ENCODE peak calls at places on chromosomes 16 and 17, in nine cellular contexts. U, F, Z, D, W, Q, S, Y and K are unnamed samples.

GRCh38 chr16:1066584-1067172 is 5.9 kb upstream of the SSTR5 start:
- ATAC-seq in U (no peak), F (no peak), Z (no peak), D (no peak), W (no peak), Q (no peak), S (no peak), Y (no peak), K (no peak)

GRCh38 chr17:41888332-41888965 is 23.2 kb upstream of the KLHL11 start:
- ATAC-seq in U (no peak), F (peak), Z (no peak), D (no peak), W (no peak), Q (no peak), S (no peak), Y (no peak), K (no peak)

GRCh38 chr17:81434079-81434478 is 38.8 kb downstream of the BAHCC1 start:
- ATAC-seq in U (peak), F (no peak), Z (no peak), D (no peak), W (peak), Q (peak), S (no peak), Y (no peak), K (no peak)

GRCh38 chr17:15349119-15349518 is 7.7 kb upstream of the TEKT3 start:
- ATAC-seq in U (no peak), F (no peak), Z (no peak), D (no peak), W (no peak), Q (no peak), S (no peak), Y (no peak), K (no peak)

GRCh38 chr16:69404275-69404805 is 18.5 kb upstream of the TERF2 start:
- ATAC-seq in U (peak), F (peak), Z (peak), D (no peak), W (peak), Q (peak), S (peak), Y (peak), K (peak)

GRCh38 chr17:34242553-34242952 is 12.5 kb upstream of the CCL2 start:
- ATAC-seq in U (no peak), F (peak), Z (peak), D (no peak), W (peak), Q (no peak), S (no peak), Y (no peak), K (no peak)

GRCh38 chr17:42975265-42975664 is 4.6 kb downstream of the PTGES3L start:
- ATAC-seq in U (no peak), F (no peak), Z (no peak), D (no peak), W (no peak), Q (no peak), S (peak), Y (no peak), K (no peak)

GRCh38 chr17:43616865-43617264 is 44.9 kb downstream of the MEOX1 start:
- ATAC-seq in U (no peak), F (peak), Z (no peak), D (no peak), W (no peak), Q (peak), S (no peak), Y (no peak), K (no peak)

GRCh38 chr16:1534021-1535020 is 855 bp downstream of the TMEM204 start:
- ATAC-seq in U (peak), F (no peak), Z (no peak), D (peak), W (no peak), Q (no peak), S (no peak), Y (no peak), K (no peak)

GRCh38 chr17:73571524-73572130 is 72.6 kb downstream of the SDK2 start:
- ATAC-seq in U (no peak), F (peak), Z (peak), D (no peak), W (peak), Q (peak), S (no peak), Y (no peak), K (no peak)

GRCh38 chr16:85190572-85190971 is 78.3 kb upstream of the CIBAR2 start:
- ATAC-seq in U (peak), F (no peak), Z (no peak), D (no peak), W (no peak), Q (no peak), S (no peak), Y (no peak), K (no peak)

GRCh38 chr16:4813251-4814003 is 11.0 kb upstream of the ROGDI start:
- ATAC-seq in U (peak), F (no peak), Z (no peak), D (no peak), W (no peak), Q (no peak), S (no peak), Y (peak), K (no peak)

GRCh38 chr17:78232774-78233173 is 1.3 kb downstream of the TMEM235 start:
- ATAC-seq in U (no peak), F (no peak), Z (peak), D (no peak), W (peak), Q (no peak), S (no peak), Y (no peak), K (no peak)

GRCh38 chr17:54920819-54921218 is 20.2 kb downstream of the TOM1L1 start:
- ATAC-seq in U (no peak), F (no peak), Z (no peak), D (no peak), W (no peak), Q (no peak), S (no peak), Y (no peak), K (no peak)

GRCh38 chr17:76248013-76248782 is 7.9 kb upstream of the RNF157 start:
- ATAC-seq in U (no peak), F (no peak), Z (no peak), D (no peak), W (no peak), Q (no peak), S (peak), Y (no peak), K (no peak)

GRCh38 chr17:48541574-48542113 is 3.3 kb downstream of the HOXB2 start:
- ATAC-seq in U (peak), F (no peak), Z (peak), D (peak), W (peak), Q (no peak), S (peak), Y (peak), K (peak)

GRCh38 chr16:75618782-75619181 is 4.3 kb downstream of the ADAT1 start:
- ATAC-seq in U (no peak), F (no peak), Z (no peak), D (no peak), W (no peak), Q (no peak), S (no peak), Y (no peak), K (no peak)

GRCh38 chr16:71254832-71255560 is 24.5 kb upstream of the HYDIN start:
- ATAC-seq in U (peak), F (no peak), Z (no peak), D (no peak), W (no peak), Q (no peak), S (no peak), Y (no peak), K (no peak)

GRCh38 chr17:81386646-81387234 is 8.5 kb upstream of the BAHCC1 start:
- ATAC-seq in U (peak), F (peak), Z (peak), D (peak), W (peak), Q (peak), S (peak), Y (peak), K (peak)

GRCh38 chr16:72969146-72969545 is 78.8 kb downstream of the ZFHX3 start:
- ATAC-seq in U (no peak), F (no peak), Z (no peak), D (no peak), W (no peak), Q (no peak), S (peak), Y (peak), K (peak)

GRCh38 chr16:11240636-11241473 is 15.1 kb downstream of the SOCS1 start:
- ATAC-seq in U (peak), F (no peak), Z (peak), D (no peak), W (no peak), Q (no peak), S (peak), Y (peak), K (no peak)

GRCh38 chr16:77974883-77975282 is 47.5 kb upstream of the CLEC3A start:
- ATAC-seq in U (no peak), F (no peak), Z (no peak), D (no peak), W (no peak), Q (no peak), S (no peak), Y (no peak), K (no peak)

GRCh38 chr17:35695613-35696012 is 35.8 kb upstream of the RASL10B start:
- ATAC-seq in U (peak), F (no peak), Z (no peak), D (no peak), W (no peak), Q (no peak), S (no peak), Y (no peak), K (no peak)

GRCh38 chr16:4096509-4096908 is 19.7 kb downstream of the ADCY9 start:
- ATAC-seq in U (no peak), F (no peak), Z (no peak), D (no peak), W (no peak), Q (no peak), S (no peak), Y (no peak), K (no peak)

GRCh38 chr17:66449418-66449977 is 147.1 kb downstream of the PRKCA start:
- ATAC-seq in U (no peak), F (no peak), Z (no peak), D (no peak), W (no peak), Q (no peak), S (no peak), Y (no peak), K (no peak)

GRCh38 chr17:72657467-72658317 is 434.8 kb downstream of the SLC39A11 start:
- ATAC-seq in U (no peak), F (no peak), Z (no peak), D (no peak), W (no peak), Q (peak), S (no peak), Y (no peak), K (no peak)

GRCh38 chr16:75304521-75305363 is 53.3 kb upstream of the BCAR1 start:
- ATAC-seq in U (peak), F (no peak), Z (peak), D (no peak), W (peak), Q (peak), S (no peak), Y (peak), K (peak)

GRCh38 chr16:66155933-66156332 is 210.6 kb upstream of the CDH5 start:
- ATAC-seq in U (no peak), F (no peak), Z (no peak), D (no peak), W (no peak), Q (no peak), S (no peak), Y (no peak), K (no peak)

GRCh38 chr17:28871056-28871579 is 16.3 kb downstream of the ERAL1 start:
- ATAC-seq in U (no peak), F (peak), Z (no peak), D (peak), W (no peak), Q (peak), S (no peak), Y (no peak), K (no peak)

GRCh38 chr17:49887086-49887743 is 39.3 kb upstream of the TAC4 start:
- ATAC-seq in U (no peak), F (peak), Z (peak), D (no peak), W (peak), Q (no peak), S (no peak), Y (no peak), K (no peak)

GRCh38 chr17:17096438-17097178 is 54.4 kb downstream of the MPRIP start:
- ATAC-seq in U (peak), F (no peak), Z (no peak), D (no peak), W (no peak), Q (no peak), S (peak), Y (no peak), K (no peak)

GRCh38 chr16:49311823-49312222 is 30.2 kb upstream of the CBLN1 start:
- ATAC-seq in U (no peak), F (no peak), Z (no peak), D (no peak), W (no peak), Q (no peak), S (no peak), Y (no peak), K (no peak)

DNA sequence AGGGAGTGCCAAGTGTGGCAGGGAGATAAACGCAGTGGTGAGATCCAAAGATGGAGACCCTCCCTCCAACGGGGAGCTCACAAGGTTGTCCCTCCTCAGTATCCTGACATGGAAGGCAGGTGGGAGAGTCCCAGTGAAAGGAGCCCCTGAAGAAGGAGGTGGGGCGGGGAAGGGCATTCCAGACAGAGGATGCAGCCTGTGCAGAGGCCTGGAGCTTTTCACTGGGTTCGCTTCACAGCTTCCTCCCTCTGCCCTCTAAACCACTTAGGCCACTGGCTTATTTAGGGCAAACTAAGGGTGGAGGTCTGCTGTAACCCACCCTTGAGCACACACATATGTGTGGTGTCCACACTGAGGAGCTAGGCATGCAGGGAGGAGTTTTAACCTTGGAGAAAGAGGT is 1.8 kb downstream of the GSG1L start:
- ATAC-seq in U (no peak), F (no peak), Z (no peak), D (no peak), W (no peak), Q (peak), S (no peak), Y (no peak), K (no peak)
- H3K4me3 ChIP-seq in U (no peak), F (no peak), Z (no peak), D (no peak), W (no peak), Q (no peak), S (no peak), Y (no peak), K (no peak)

DNA sequence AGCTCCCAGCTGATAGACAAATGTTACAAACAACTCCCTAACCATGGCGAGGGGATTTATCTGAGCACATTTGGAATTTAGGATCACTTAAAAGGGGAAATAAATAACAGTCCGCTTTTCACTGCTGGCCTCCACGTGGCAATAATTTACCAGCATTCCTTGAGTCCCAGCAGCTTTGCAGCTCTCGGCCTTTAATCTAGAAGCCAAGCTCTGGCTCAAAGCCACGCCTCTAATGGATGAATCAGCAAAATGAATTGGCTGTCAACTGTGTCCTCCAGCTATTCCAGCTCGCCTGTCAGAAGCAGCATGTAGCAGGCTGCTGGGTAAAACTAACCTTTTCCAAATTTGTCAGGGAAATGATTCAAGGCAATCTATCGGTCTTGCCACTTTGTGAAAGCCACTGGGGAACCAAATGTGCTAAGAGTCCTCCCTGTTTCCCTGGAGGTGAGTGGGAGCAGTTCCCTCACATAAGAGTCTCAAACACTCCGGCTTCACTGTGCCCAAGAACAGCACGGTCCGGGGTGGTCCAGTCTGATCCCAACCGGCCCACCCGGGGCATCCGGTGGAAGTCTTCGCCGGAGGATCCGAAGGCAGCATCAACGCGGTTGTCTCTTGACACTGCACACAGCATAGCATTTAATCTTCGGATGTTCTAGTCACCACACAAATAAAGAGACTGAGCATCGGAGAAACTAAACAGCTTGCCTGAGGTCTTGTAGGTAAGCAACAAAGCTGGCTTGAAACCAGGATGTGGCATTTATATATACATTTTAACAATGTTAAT is 143.3 kb downstream of the PARN start:
- ATAC-seq in U (peak), F (peak), Z (peak), D (no peak), W (peak), Q (peak), S (peak), Y (peak), K (peak)
- H3K4me3 ChIP-seq in U (peak), F (peak), Z (peak), D (no peak), W (peak), Q (peak), S (peak), Y (peak), K (peak)

DNA sequence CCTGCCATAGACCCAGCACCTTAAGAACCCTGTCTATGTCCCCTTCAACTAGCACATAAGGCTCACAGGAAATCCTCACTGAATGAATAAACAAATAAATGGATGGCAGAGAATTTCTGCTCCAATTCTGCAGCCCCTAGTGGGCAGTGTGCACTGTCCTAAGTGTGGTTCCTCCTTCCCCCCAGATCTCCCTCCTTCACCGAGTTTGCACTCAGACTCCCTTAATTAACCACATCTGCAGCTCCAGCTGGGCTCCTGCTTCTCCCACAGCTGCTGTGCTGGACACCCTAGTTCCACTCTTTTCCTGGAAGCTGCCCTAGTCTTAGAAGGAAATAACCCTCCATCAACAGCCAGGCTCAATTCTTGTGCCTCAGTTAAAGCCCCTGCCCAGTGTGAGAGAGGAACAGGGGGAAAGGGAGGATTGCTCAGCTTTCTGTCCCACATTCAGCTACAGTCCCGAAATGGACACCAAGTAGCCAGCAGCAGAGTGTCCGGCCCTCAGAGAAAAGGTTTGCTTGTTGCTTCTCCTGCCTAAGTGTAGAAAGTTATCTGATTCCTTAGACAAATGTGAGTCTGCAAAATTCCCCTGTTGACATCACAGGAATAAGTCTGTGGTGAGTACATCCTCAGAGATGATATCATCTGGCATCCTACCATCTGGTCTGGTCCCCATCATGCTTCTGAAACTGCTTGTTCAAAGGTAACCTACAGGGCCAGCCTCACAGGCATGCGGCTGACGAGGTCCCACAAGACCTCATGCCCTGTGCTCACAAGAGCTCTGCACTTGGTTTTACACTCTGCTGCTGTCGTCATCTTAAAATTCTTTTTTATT is 12.3 kb downstream of the LRRC3C start:
- ATAC-seq in U (peak), F (no peak), Z (no peak), D (peak), W (peak), Q (peak), S (no peak), Y (peak), K (peak)
- H3K4me3 ChIP-seq in U (no peak), F (no peak), Z (no peak), D (no peak), W (no peak), Q (no peak), S (no peak), Y (no peak), K (no peak)

DNA sequence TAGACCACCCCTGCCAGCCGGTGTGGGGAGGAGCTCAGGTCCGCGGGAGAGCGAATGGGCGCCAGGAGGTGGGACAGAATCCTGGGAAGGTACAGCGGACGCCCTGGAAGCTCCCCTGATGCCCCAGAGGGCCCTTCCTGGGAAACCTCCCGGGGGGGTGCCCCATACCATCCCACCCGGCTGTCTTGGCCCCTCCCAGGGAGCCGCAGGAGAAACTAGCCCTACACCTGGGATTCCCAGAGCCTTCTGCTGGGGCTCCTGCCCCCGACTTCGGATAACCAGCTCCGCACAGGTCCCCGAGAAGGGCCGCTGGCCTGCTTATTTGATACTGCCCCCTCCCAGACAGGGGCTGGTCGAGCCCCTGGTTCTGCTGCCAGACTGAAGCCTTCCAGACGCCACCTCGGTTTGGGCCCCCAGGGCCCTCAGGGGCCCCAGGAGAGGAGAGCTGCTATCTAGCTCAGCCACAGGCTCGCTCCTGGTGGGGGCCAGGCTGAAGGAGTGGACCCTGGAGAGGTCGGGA is 3.0 kb upstream of the CBX4 start:
- ATAC-seq in U (no peak), F (no peak), Z (no peak), D (no peak), W (no peak), Q (no peak), S (no peak), Y (no peak), K (no peak)
- H3K4me3 ChIP-seq in U (peak), F (no peak), Z (peak), D (no peak), W (no peak), Q (no peak), S (peak), Y (peak), K (no peak)